ENCODE peak calls at places on chromosomes 16 and 17, in eight cellular contexts. V, B, P, H, T, X, Z and N are unnamed samples.

GRCh38 chr16:12271006-12271405 is 294.5 kb downstream of the SNX29 start:
- DNase-seq in V (peak), B (no peak), P (no peak), H (no peak), T (no peak), X (no peak), Z (peak), N (peak)

GRCh38 chr16:50884066-50884860 is 142.4 kb downstream of the CYLD start:
- DNase-seq in V (peak), B (no peak), P (no peak), H (peak), T (no peak), X (no peak), Z (no peak), N (no peak)

GRCh38 chr16:83554096-83554495 is 253.7 kb upstream of the HSBP1 start:
- DNase-seq in V (no peak), B (no peak), P (no peak), H (no peak), T (no peak), X (no peak), Z (no peak), N (no peak)

GRCh38 chr16:12398029-12398735 is 405.5 kb downstream of the CPPED1 start:
- DNase-seq in V (no peak), B (no peak), P (no peak), H (no peak), T (no peak), X (no peak), Z (no peak), N (peak)

GRCh38 chr16:87845213-87845612 is 24.1 kb downstream of the SLC7A5 start:
- DNase-seq in V (no peak), B (no peak), P (no peak), H (no peak), T (no peak), X (no peak), Z (no peak), N (no peak)

GRCh38 chr16:64094170-64094960 is 1027.5 kb downstream of the CDH11 start:
- DNase-seq in V (no peak), B (no peak), P (no peak), H (no peak), T (peak), X (peak), Z (peak), N (no peak)

GRCh38 chr16:57146735-57147134 is 39.1 kb downstream of the PSME3IP1 start:
- DNase-seq in V (peak), B (no peak), P (no peak), H (no peak), T (no peak), X (no peak), Z (no peak), N (no peak)

GRCh38 chr16:84502581-84502980 is 1.9 kb downstream of the MEAK7 start:
- DNase-seq in V (no peak), B (no peak), P (no peak), H (no peak), T (no peak), X (no peak), Z (no peak), N (peak)

GRCh38 chr17:72421128-72422092 is 300.6 kb downstream of the SOX9 start:
- DNase-seq in V (peak), B (peak), P (no peak), H (peak), T (peak), X (peak), Z (no peak), N (peak)

GRCh38 chr17:9557356-9557755 is 18.3 kb downstream of the STX8 start:
- DNase-seq in V (no peak), B (no peak), P (no peak), H (no peak), T (peak), X (no peak), Z (no peak), N (no peak)

GRCh38 chr17:46832306-46832895 is 13.9 kb upstream of the WNT3 start:
- DNase-seq in V (no peak), B (no peak), P (no peak), H (no peak), T (no peak), X (no peak), Z (peak), N (no peak)

GRCh38 chr17:72476575-72476986 is 355.8 kb downstream of the SOX9 start:
- DNase-seq in V (no peak), B (no peak), P (no peak), H (no peak), T (no peak), X (no peak), Z (peak), N (no peak)

GRCh38 chr17:51857052-51857593 is 301.4 kb downstream of the CA10 start:
- DNase-seq in V (no peak), B (no peak), P (no peak), H (no peak), T (no peak), X (no peak), Z (no peak), N (no peak)

GRCh38 chr17:37708616-37709212 is 36.1 kb downstream of the HNF1B start:
- DNase-seq in V (peak), B (no peak), P (no peak), H (no peak), T (peak), X (no peak), Z (no peak), N (peak)

GRCh38 chr17:3033741-3034577 is 29.4 kb downstream of the OR1D5 start:
- DNase-seq in V (no peak), B (no peak), P (no peak), H (no peak), T (no peak), X (no peak), Z (no peak), N (no peak)

GRCh38 chr17:73291260-73291801 is 20.5 kb downstream of the CDC42EP4 start:
- DNase-seq in V (peak), B (no peak), P (no peak), H (peak), T (peak), X (peak), Z (no peak), N (peak)

GRCh38 chr17:54899721-54900456 is 763 bp upstream of the TOM1L1 start:
- DNase-seq in V (peak), B (no peak), P (no peak), H (no peak), T (no peak), X (no peak), Z (no peak), N (no peak)

GRCh38 chr16:908526-909155 is 62.1 kb downstream of the LMF1 start:
- DNase-seq in V (no peak), B (no peak), P (no peak), H (no peak), T (no peak), X (no peak), Z (no peak), N (no peak)

GRCh38 chr16:526181-527014 is 1.1 kb upstream of the CAPN15 start:
- DNase-seq in V (peak), B (no peak), P (peak), H (no peak), T (peak), X (no peak), Z (no peak), N (peak)

GRCh38 chr17:81405382-81406005 is 10.2 kb downstream of the BAHCC1 start:
- DNase-seq in V (no peak), B (no peak), P (no peak), H (no peak), T (peak), X (no peak), Z (no peak), N (no peak)

GRCh38 chr17:17343896-17344506 is 40.8 kb downstream of the NT5M start:
- DNase-seq in V (no peak), B (no peak), P (no peak), H (no peak), T (no peak), X (no peak), Z (no peak), N (no peak)

GRCh38 chr17:5536831-5537230 is 47.5 kb downstream of the NLRP1 start:
- DNase-seq in V (no peak), B (no peak), P (no peak), H (no peak), T (no peak), X (no peak), Z (no peak), N (no peak)

GRCh38 chr17:61007980-61008379 is 330.3 kb downstream of the BCAS3 start:
- DNase-seq in V (no peak), B (no peak), P (no peak), H (no peak), T (peak), X (peak), Z (no peak), N (no peak)